ENCODE peak calls at places on chromosomes 13 and 19, in six cellular contexts. One of them, this sample, is unnamed.

GRCh38 chr19:10361569-10362011 is 18.8 kb downstream of the TYK2 start:
- DNase-seq in M059J: no peak
- DNase-seq in globus pallidus: no peak
- DNase-seq in stimulated activated CD8-positive, alpha-beta memory T cell treated with anti-CD3 and anti-CD28 coated beads, Interleukin-2, amount 100 ng/mL, for 48 hours: no peak
- DNase-seq in epithelial cell of esophagus: no peak
- DNase-seq in GM06990: no peak
- DNase-seq in this sample: no peak

GRCh38 chr13:38223093-38223492 is 126.6 kb upstream of the UFM1 start:
- DNase-seq in M059J: peak; percentile 40
- DNase-seq in GM06990: no peak
- DNase-seq in stimulated activated CD8-positive, alpha-beta memory T cell treated with anti-CD3 and anti-CD28 coated beads, Interleukin-2, amount 100 ng/mL, for 48 hours: no peak
- DNase-seq in epithelial cell of esophagus: peak; percentile 38
- DNase-seq in globus pallidus: peak; percentile 5
- DNase-seq in this sample: no peak

GRCh38 chr13:91491980-91492379 is 93.6 kb downstream of the GPC5 start:
- DNase-seq in M059J: no peak
- DNase-seq in globus pallidus: no peak
- DNase-seq in stimulated activated CD8-positive, alpha-beta memory T cell treated with anti-CD3 and anti-CD28 coated beads, Interleukin-2, amount 100 ng/mL, for 48 hours: no peak
- DNase-seq in GM06990: no peak
- DNase-seq in epithelial cell of esophagus: no peak
- DNase-seq in this sample: no peak

GRCh38 chr13:96904232-96904631 is 90.0 kb downstream of the OXGR1 start:
- DNase-seq in M059J: no peak
- DNase-seq in stimulated activated CD8-positive, alpha-beta memory T cell treated with anti-CD3 and anti-CD28 coated beads, Interleukin-2, amount 100 ng/mL, for 48 hours: no peak
- DNase-seq in epithelial cell of esophagus: no peak
- DNase-seq in GM06990: no peak
- DNase-seq in globus pallidus: no peak
- DNase-seq in this sample: no peak

GRCh38 chr13:24355103-24355502 is 45.7 kb downstream of the C1QTNF9 start:
- DNase-seq in epithelial cell of esophagus: no peak
- DNase-seq in GM06990: no peak
- DNase-seq in globus pallidus: no peak
- DNase-seq in stimulated activated CD8-positive, alpha-beta memory T cell treated with anti-CD3 and anti-CD28 coated beads, Interleukin-2, amount 100 ng/mL, for 48 hours: no peak
- DNase-seq in M059J: peak; percentile 5
- DNase-seq in this sample: no peak

GRCh38 chr13:76833465-76833864 is 52.7 kb downstream of the KCTD12 start:
- DNase-seq in stimulated activated CD8-positive, alpha-beta memory T cell treated with anti-CD3 and anti-CD28 coated beads, Interleukin-2, amount 100 ng/mL, for 48 hours: no peak
- DNase-seq in M059J: no peak
- DNase-seq in globus pallidus: no peak
- DNase-seq in epithelial cell of esophagus: no peak
- DNase-seq in GM06990: no peak
- DNase-seq in this sample: no peak

GRCh38 chr19:51448011-51448744 is 10.1 kb downstream of the SIGLEC8 start:
- DNase-seq in globus pallidus: no peak
- DNase-seq in GM06990: no peak
- DNase-seq in epithelial cell of esophagus: no peak
- DNase-seq in M059J: no peak
- DNase-seq in stimulated activated CD8-positive, alpha-beta memory T cell treated with anti-CD3 and anti-CD28 coated beads, Interleukin-2, amount 100 ng/mL, for 48 hours: peak; percentile 60
- DNase-seq in this sample: no peak

GRCh38 chr13:27619711-27620376 is 485 bp downstream of the LNX2 start:
- DNase-seq in stimulated activated CD8-positive, alpha-beta memory T cell treated with anti-CD3 and anti-CD28 coated beads, Interleukin-2, amount 100 ng/mL, for 48 hours: no peak
- DNase-seq in GM06990: no peak
- DNase-seq in globus pallidus: no peak
- DNase-seq in epithelial cell of esophagus: no peak
- DNase-seq in M059J: peak; percentile 43
- DNase-seq in this sample: no peak

GRCh38 chr19:2199215-2199614 is 35.5 kb downstream of the DOT1L start:
- DNase-seq in GM06990: no peak
- DNase-seq in M059J: no peak
- DNase-seq in epithelial cell of esophagus: no peak
- DNase-seq in globus pallidus: no peak
- DNase-seq in stimulated activated CD8-positive, alpha-beta memory T cell treated with anti-CD3 and anti-CD28 coated beads, Interleukin-2, amount 100 ng/mL, for 48 hours: no peak
- DNase-seq in this sample: no peak

GRCh38 chr19:57559008-57559403 is 657 bp downstream of the ZNF550 start:
- DNase-seq in epithelial cell of esophagus: peak; percentile 23
- DNase-seq in globus pallidus: no peak
- DNase-seq in GM06990: peak; percentile 38
- DNase-seq in stimulated activated CD8-positive, alpha-beta memory T cell treated with anti-CD3 and anti-CD28 coated beads, Interleukin-2, amount 100 ng/mL, for 48 hours: no peak
- DNase-seq in M059J: peak; percentile 64
- DNase-seq in this sample: no peak

GRCh38 chr13:62627226-62627625 is 1211.6 kb upstream of the PCDH20 start:
- DNase-seq in M059J: no peak
- DNase-seq in epithelial cell of esophagus: no peak
- DNase-seq in globus pallidus: no peak
- DNase-seq in GM06990: no peak
- DNase-seq in stimulated activated CD8-positive, alpha-beta memory T cell treated with anti-CD3 and anti-CD28 coated beads, Interleukin-2, amount 100 ng/mL, for 48 hours: no peak
- DNase-seq in this sample: no peak

GRCh38 chr19:4064073-4064550 is 2.6 kb downstream of the ZBTB7A start:
- DNase-seq in epithelial cell of esophagus: no peak
- DNase-seq in M059J: no peak
- DNase-seq in stimulated activated CD8-positive, alpha-beta memory T cell treated with anti-CD3 and anti-CD28 coated beads, Interleukin-2, amount 100 ng/mL, for 48 hours: no peak
- DNase-seq in globus pallidus: peak; percentile 54
- DNase-seq in GM06990: no peak
- DNase-seq in this sample: no peak